ENCODE peak calls at places on chromosomes 4 and X, in ten cellular contexts. P is stimulated activated CD4-positive, alpha-beta T cell treated with anti-CD3 and anti-CD28 coated beads, Interleukin-1b, Interleukin-23, amount 100 ng/mL, for 24 hours; L is adipocyte; R is hypothalamus; I is foreskin fibroblast; Y is stomach; E is skeletal muscle cell; H is MG63; X is NCI-H1092 treated with DMSO at 0.1 percent for 48 hours; S is NCI-H774. V is an unnamed sample.

GRCh38 chr4:1511441-1512041 is 105.3 kb upstream of the NKX1-1 start:
- DNase-seq in P (no peak), L (no peak), R (no peak), I (peak; percentile 8), Y (no peak), E (no peak), H (peak; percentile 96), X (no peak), S (no peak), V (no peak)

GRCh38 chr4:139838811-139839210 is 173.2 kb downstream of the MGST2 start:
- DNase-seq in P (no peak), L (no peak), R (no peak), I (peak; percentile 45), Y (no peak), E (peak; percentile 15), H (no peak), X (no peak), S (no peak), V (no peak)

GRCh38 chrX:47232197-47232802 is 509 bp upstream of the USP11 start:
- DNase-seq in P (no peak), L (peak; percentile 4), R (no peak), I (no peak), Y (no peak), E (no peak), H (no peak), X (no peak), S (no peak), V (no peak)

GRCh38 chr4:67087897-67088296 is 457.4 kb downstream of the CENPC start:
- DNase-seq in P (peak; percentile 6), L (peak; percentile 40), R (peak; percentile 6), I (no peak), Y (peak; percentile 41), E (no peak), H (peak; percentile 2), X (peak; percentile 31), S (no peak), V (no peak)

GRCh38 chrX:68658530-68658929 is 11.1 kb downstream of the STARD8 start:
- DNase-seq in P (no peak), L (no peak), R (no peak), I (no peak), Y (no peak), E (no peak), H (no peak), X (no peak), S (no peak), V (no peak)

GRCh38 chr4:92172203-92172602 is 131.6 kb upstream of the GRID2 start:
- DNase-seq in P (no peak), L (peak; percentile 23), R (no peak), I (peak; percentile 1), Y (no peak), E (no peak), H (no peak), X (no peak), S (no peak), V (no peak)

GRCh38 chr4:177321647-177322046 is 12.0 kb downstream of the NEIL3 start:
- DNase-seq in P (no peak), L (no peak), R (no peak), I (no peak), Y (no peak), E (no peak), H (no peak), X (no peak), S (no peak), V (no peak)

GRCh38 chrX:47380268-47380667 is 9.9 kb downstream of the ZNF157 start:
- DNase-seq in P (no peak), L (no peak), R (no peak), I (peak; percentile 46), Y (peak; percentile 29), E (no peak), H (no peak), X (no peak), S (no peak), V (no peak)

GRCh38 chrX:70960728-70961127 is 29.8 kb upstream of the SLC7A3 start:
- DNase-seq in P (no peak), L (no peak), R (no peak), I (no peak), Y (no peak), E (no peak), H (no peak), X (peak; percentile 12), S (no peak), V (no peak)

GRCh38 chrX:30814978-30815377 is 74.1 kb downstream of the TAB3 start:
- DNase-seq in P (no peak), L (no peak), R (no peak), I (no peak), Y (no peak), E (no peak), H (no peak), X (no peak), S (no peak), V (no peak)

GRCh38 chrX:62839596-62839995 is 511.5 kb downstream of the SPIN4 start:
- DNase-seq in P (no peak), L (no peak), R (no peak), I (no peak), Y (no peak), E (no peak), H (no peak), X (no peak), S (no peak), V (no peak)

GRCh38 chr4:24686866-24687672 is 102.7 kb upstream of the DHX15 start:
- DNase-seq in P (no peak), L (peak; percentile 7), R (peak; percentile 15), I (peak; percentile 39), Y (peak; percentile 66), E (no peak), H (no peak), X (no peak), S (peak; percentile 4), V (no peak)

GRCh38 chr4:81635747-81636146 is 164.0 kb upstream of the RASGEF1B start:
- DNase-seq in P (no peak), L (no peak), R (no peak), I (no peak), Y (peak; percentile 45), E (no peak), H (no peak), X (no peak), S (no peak), V (no peak)

GRCh38 chrX:149045645-149046210 is 459.4 kb downstream of the IDS start:
- DNase-seq in P (no peak), L (no peak), R (no peak), I (no peak), Y (no peak), E (no peak), H (no peak), X (no peak), S (no peak), V (no peak)

GRCh38 chrX:110153900-110154299 is 151.0 kb downstream of the TMEM164 start:
- DNase-seq in P (no peak), L (no peak), R (no peak), I (no peak), Y (no peak), E (no peak), H (no peak), X (no peak), S (no peak), V (no peak)

V was measured in occipital lobe.